ENCODE peak calls at places on chromosomes 16 and 17, in eight cellular contexts. H, G, O, Z, P, B, U and I are unnamed samples.
A peak's percentile ranks its signal among the peaks of the same experiment; 100 is the strongest.

GRCh38 chr17:2181206-2181983 is 122.2 kb downstream of the SMG6 start:
- DNase-seq in H (no peak), G (no peak), O (peak; percentile 53), Z (peak; percentile 97), P (peak; percentile 25), B (no peak), U (peak; percentile 76), I (peak; percentile 84)

GRCh38 chr17:79979201-79979840 is 56.4 kb downstream of the TBC1D16 start:
- DNase-seq in H (peak; percentile 58), G (no peak), O (no peak), Z (no peak), P (no peak), B (no peak), U (no peak), I (no peak)

GRCh38 chr17:9237661-9238301 is 216.5 kb downstream of the NTN1 start:
- DNase-seq in H (no peak), G (no peak), O (no peak), Z (no peak), P (no peak), B (no peak), U (no peak), I (no peak)

GRCh38 chr17:56667925-56668324 is 74.4 kb downstream of the NOG start:
- DNase-seq in H (no peak), G (no peak), O (no peak), Z (no peak), P (no peak), B (no peak), U (no peak), I (no peak)

GRCh38 chr17:42673266-42673884 is 3.4 kb downstream of the PLEKHH3 start:
- DNase-seq in H (peak; percentile 77), G (no peak), O (no peak), Z (no peak), P (no peak), B (no peak), U (no peak), I (no peak)

GRCh38 chr17:35224436-35224835 is 18.4 kb upstream of the SLFN5 start:
- DNase-seq in H (no peak), G (no peak), O (no peak), Z (peak; percentile 16), P (no peak), B (no peak), U (no peak), I (no peak)

GRCh38 chr16:46962629-46963028 is 10.8 kb downstream of the DNAJA2 start:
- DNase-seq in H (no peak), G (no peak), O (no peak), Z (peak; percentile 49), P (no peak), B (no peak), U (no peak), I (no peak)

GRCh38 chr16:22970191-22970845 is 156.4 kb downstream of the HS3ST2 start:
- DNase-seq in H (no peak), G (no peak), O (no peak), Z (no peak), P (no peak), B (peak; percentile 90), U (no peak), I (no peak)

GRCh38 chr16:24070851-24071250 is 185.3 kb upstream of the CACNG3 start:
- DNase-seq in H (no peak), G (peak; percentile 50), O (no peak), Z (peak; percentile 52), P (peak; percentile 89), B (no peak), U (no peak), I (peak; percentile 23)

GRCh38 chr16:25033852-25034251 is 18.7 kb upstream of the ARHGAP17 start:
- DNase-seq in H (no peak), G (no peak), O (no peak), Z (peak; percentile 71), P (no peak), B (no peak), U (no peak), I (peak; percentile 84)

GRCh38 chr16:1429631-1430030 is 1.2 kb upstream of the PERCC1 start:
- DNase-seq in H (peak; percentile 65), G (no peak), O (no peak), Z (no peak), P (no peak), B (no peak), U (no peak), I (no peak)

GRCh38 chr17:36486204-36487194 is at the start of gene ZNHIT3:
- DNase-seq in H (peak; percentile 94), G (peak; percentile 96), O (peak; percentile 94), Z (peak; percentile 99), P (peak; percentile 98), B (peak; percentile 97), U (peak; percentile 91), I (peak; percentile 90)
- H3K4me3 ChIP-seq in H (peak within 1 kb of the TSS; percentile 58), G (peak within 1 kb of the TSS; percentile 93), O (peak within 1 kb of the TSS; percentile 99), Z (peak within 1 kb of the TSS; percentile 77), P (peak within 1 kb of the TSS; percentile 87), B (peak within 1 kb of the TSS; percentile 99), U (peak within 1 kb of the TSS; percentile 96), I (peak within 1 kb of the TSS; percentile 71)

DNA sequence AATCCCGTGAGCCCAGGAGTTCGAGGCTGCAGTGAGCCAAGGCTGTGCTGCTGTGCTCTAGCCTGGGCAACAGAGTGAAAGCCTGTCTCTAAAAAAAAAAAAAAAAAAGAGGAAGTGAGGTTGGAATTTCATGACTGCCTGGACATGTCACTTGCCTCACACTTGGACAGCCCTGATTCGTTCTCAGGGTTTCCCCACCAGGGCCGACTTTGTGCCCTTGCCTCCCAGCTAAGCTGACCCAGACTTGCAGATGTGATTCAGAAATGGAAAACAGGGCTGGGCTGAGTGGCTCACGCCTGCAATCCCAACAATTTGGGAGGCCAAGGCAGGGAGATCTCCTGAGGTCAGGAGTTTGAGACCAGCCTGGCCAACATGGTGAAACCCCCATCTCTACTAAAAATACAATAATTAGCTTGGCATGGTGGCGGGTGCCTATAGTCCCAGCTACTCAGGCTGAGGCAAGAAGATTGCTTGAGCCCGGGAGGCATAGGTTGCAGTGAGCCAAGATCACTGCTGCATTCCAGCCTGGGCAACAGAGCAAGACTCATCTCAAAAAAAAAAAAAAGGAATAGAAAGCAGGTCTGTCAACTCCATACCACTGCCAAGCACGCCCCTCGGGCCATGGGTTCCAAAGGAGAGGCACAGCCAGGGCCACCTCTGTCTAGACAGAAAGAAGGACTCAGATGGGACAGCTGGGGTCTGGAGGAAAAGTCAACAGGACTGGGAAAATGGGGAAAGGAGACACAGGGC is 46.9 kb downstream of the SOCS1 start:
- DNase-seq in H (no peak), G (no peak), O (no peak), Z (peak; percentile 37), P (no peak), B (no peak), U (no peak), I (no peak)
- H3K36me3 ChIP-seq in H (no peaks in the 10 kb centered on the region), G (no peaks in the 10 kb centered on the region), O (no peaks in the 10 kb centered on the region), Z (no peaks in the 10 kb centered on the region), P (no peaks in the 10 kb centered on the region), B (no peaks in the 10 kb centered on the region), U (no peaks in the 10 kb centered on the region), I (no peaks in the 10 kb centered on the region)

GRCh38 chr17:40068917-40069750 is 6.4 kb downstream of the THRA start:
- DNase-seq in H (peak; percentile 95), G (peak; percentile 66), O (peak; percentile 90), Z (peak; percentile 94), P (peak; percentile 76), B (peak; percentile 96), U (peak; percentile 94), I (peak; percentile 85)

GRCh38 chr17:40069751-40070643 is 7.2 kb downstream of the THRA start:
- DNase-seq in H (peak; percentile 81), G (no peak), O (peak; percentile 84), Z (peak; percentile 74), P (peak; percentile 55), B (no peak), U (no peak), I (peak; percentile 45)

GRCh38 chr17:40070895-40071719 is 8.3 kb downstream of the THRA start:
- DNase-seq in H (peak; percentile 94), G (no peak), O (peak; percentile 94), Z (peak; percentile 44), P (peak; percentile 51), B (no peak), U (peak; percentile 69), I (peak; percentile 34)

GRCh38 chr17:40071720-40072480 is 9.1 kb downstream of the THRA start:
- DNase-seq in H (peak; percentile 97), G (no peak), O (peak; percentile 91), Z (peak; percentile 51), P (no peak), B (peak; percentile 94), U (peak; percentile 76), I (peak; percentile 66)

GRCh38 chr17:40070644-40070894 is 7.8 kb downstream of the THRA start:
- DNase-seq in H (no peak), G (no peak), O (no peak), Z (no peak), P (no peak), B (no peak), U (no peak), I (no peak)
- H3K4me3 ChIP-seq in H (no peak overlapping the region), G (no peak overlapping the region), O (no peak overlapping the region), Z (no peak overlapping the region), P (no peak overlapping the region), B (peak overlapping the region; percentile 50), U (peak overlapping the region; percentile 55), I (no peak overlapping the region)

DNA sequence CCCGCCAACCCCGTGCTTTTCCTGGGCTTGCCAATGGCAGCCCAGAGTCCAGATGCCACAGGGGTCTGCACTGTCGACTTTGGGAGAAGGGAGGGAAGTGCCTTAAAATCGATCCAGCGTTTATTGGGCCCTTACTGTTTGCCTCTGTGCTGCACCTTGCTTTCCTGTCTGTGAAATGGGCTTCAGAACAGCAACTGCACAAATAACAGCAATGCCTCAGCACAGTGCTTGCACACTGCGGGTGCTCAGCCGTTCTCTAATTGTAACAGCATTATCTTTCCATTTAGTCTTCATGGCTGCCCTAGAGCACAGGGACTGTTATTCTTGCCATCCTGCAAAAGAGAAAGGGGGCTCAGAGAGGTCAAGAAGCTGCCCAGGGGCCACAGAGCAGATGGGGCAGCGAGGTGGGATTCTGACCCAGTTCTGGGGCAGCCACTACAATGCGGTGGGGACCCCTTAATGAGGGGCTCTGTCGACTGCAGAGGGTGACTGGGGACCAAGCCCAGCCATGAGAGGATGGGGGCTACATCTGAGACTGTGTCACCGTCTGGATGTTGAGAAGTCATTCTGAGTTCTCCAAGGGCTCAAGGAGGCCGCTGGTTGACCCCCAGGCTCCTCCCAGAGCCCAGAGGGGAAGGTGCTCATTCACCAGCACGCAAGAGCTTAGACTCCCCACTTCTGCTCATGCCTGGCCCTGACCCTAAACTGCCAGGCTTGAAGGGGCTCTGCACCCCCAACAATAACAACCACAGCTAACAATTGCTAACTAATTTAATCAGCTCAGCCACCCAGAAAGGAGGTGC is 9.4 kb upstream of the FOXF1 start:
- DNase-seq in H (no peak), G (no peak), O (no peak), Z (no peak), P (no peak), B (no peak), U (no peak), I (peak; percentile 14)
- H3K36me3 ChIP-seq in H (no peaks in the 10 kb centered on the region), G (no peaks in the 10 kb centered on the region), O (no peaks in the 10 kb centered on the region), Z (no peaks in the 10 kb centered on the region), P (no peaks in the 10 kb centered on the region), B (no peaks in the 10 kb centered on the region), U (no peaks in the 10 kb centered on the region), I (peaks cover 70% of the 10 kb centered on the region)